ENCODE peak calls at places on chromosomes 3 and 15, in eight cellular contexts. One of them, this sample, is unnamed.

GRCh38 chr3:42605550-42606173 is 5.2 kb downstream of the NKTR start:
- DNase-seq in T-helper 2 cell: no peak
- DNase-seq in NCI-H510A treated with DMSO at 0.1 percent for 48 hours: no peak
- DNase-seq in stimulated activated CD8-positive, alpha-beta memory T cell treated with anti-CD3 and anti-CD28 coated beads, Interleukin-15, amount 100 ng/mL, for 24 hours: no peak
- DNase-seq in HTR-8/SVneo: no peak
- DNase-seq in neural crest cell: no peak
- DNase-seq in HS-5: no peak
- DNase-seq in GDM1: no peak
- DNase-seq in this sample: no peak

GRCh38 chr3:98690876-98691275 is 72.3 kb upstream of the ST3GAL6 start:
- DNase-seq in T-helper 2 cell: no peak
- DNase-seq in NCI-H510A treated with DMSO at 0.1 percent for 48 hours: no peak
- DNase-seq in stimulated activated CD8-positive, alpha-beta memory T cell treated with anti-CD3 and anti-CD28 coated beads, Interleukin-15, amount 100 ng/mL, for 24 hours: no peak
- DNase-seq in HTR-8/SVneo: no peak
- DNase-seq in neural crest cell: no peak
- DNase-seq in HS-5: no peak
- DNase-seq in GDM1: no peak
- DNase-seq in this sample: no peak

GRCh38 chr3:58608648-58609047 is 31.5 kb upstream of the FAM107A start:
- DNase-seq in T-helper 2 cell: no peak
- DNase-seq in NCI-H510A treated with DMSO at 0.1 percent for 48 hours: no peak
- DNase-seq in stimulated activated CD8-positive, alpha-beta memory T cell treated with anti-CD3 and anti-CD28 coated beads, Interleukin-15, amount 100 ng/mL, for 24 hours: no peak
- DNase-seq in HTR-8/SVneo: no peak
- DNase-seq in neural crest cell: no peak
- DNase-seq in HS-5: no peak
- DNase-seq in GDM1: no peak
- DNase-seq in this sample: no peak

GRCh38 chr3:106510206-106510605 is 641.4 kb upstream of the CBLB start:
- DNase-seq in T-helper 2 cell: no peak
- DNase-seq in NCI-H510A treated with DMSO at 0.1 percent for 48 hours: no peak
- DNase-seq in stimulated activated CD8-positive, alpha-beta memory T cell treated with anti-CD3 and anti-CD28 coated beads, Interleukin-15, amount 100 ng/mL, for 24 hours: no peak
- DNase-seq in HTR-8/SVneo: no peak
- DNase-seq in neural crest cell: no peak
- DNase-seq in HS-5: no peak
- DNase-seq in GDM1: no peak
- DNase-seq in this sample: no peak

GRCh38 chr15:41970456-41970855 is 1.9 kb downstream of the EHD4 start:
- DNase-seq in T-helper 2 cell: no peak
- DNase-seq in NCI-H510A treated with DMSO at 0.1 percent for 48 hours: no peak
- DNase-seq in stimulated activated CD8-positive, alpha-beta memory T cell treated with anti-CD3 and anti-CD28 coated beads, Interleukin-15, amount 100 ng/mL, for 24 hours: no peak
- DNase-seq in HTR-8/SVneo: no peak
- DNase-seq in neural crest cell: no peak
- DNase-seq in HS-5: no peak
- DNase-seq in GDM1: no peak
- DNase-seq in this sample: no peak

GRCh38 chr15:40045572-40046217 is 6.7 kb upstream of the SRP14 start:
- DNase-seq in T-helper 2 cell: no peak
- DNase-seq in NCI-H510A treated with DMSO at 0.1 percent for 48 hours: no peak
- DNase-seq in stimulated activated CD8-positive, alpha-beta memory T cell treated with anti-CD3 and anti-CD28 coated beads, Interleukin-15, amount 100 ng/mL, for 24 hours: no peak
- DNase-seq in HTR-8/SVneo: no peak
- DNase-seq in neural crest cell: no peak
- DNase-seq in HS-5: no peak
- DNase-seq in GDM1: no peak
- DNase-seq in this sample: no peak

GRCh38 chr3:193780371-193780770 is 187.4 kb downstream of the OPA1 start:
- DNase-seq in T-helper 2 cell: no peak
- DNase-seq in NCI-H510A treated with DMSO at 0.1 percent for 48 hours: no peak
- DNase-seq in stimulated activated CD8-positive, alpha-beta memory T cell treated with anti-CD3 and anti-CD28 coated beads, Interleukin-15, amount 100 ng/mL, for 24 hours: no peak
- DNase-seq in HTR-8/SVneo: no peak
- DNase-seq in neural crest cell: no peak
- DNase-seq in HS-5: no peak
- DNase-seq in GDM1: no peak
- DNase-seq in this sample: no peak

GRCh38 chr3:45026038-45026437 is at the start of gene CLEC3B:
- DNase-seq in T-helper 2 cell: no peak
- DNase-seq in NCI-H510A treated with DMSO at 0.1 percent for 48 hours: no peak
- DNase-seq in stimulated activated CD8-positive, alpha-beta memory T cell treated with anti-CD3 and anti-CD28 coated beads, Interleukin-15, amount 100 ng/mL, for 24 hours: no peak
- DNase-seq in HTR-8/SVneo: no peak
- DNase-seq in neural crest cell: no peak
- DNase-seq in HS-5: no peak
- DNase-seq in GDM1: no peak
- DNase-seq in this sample: peak; percentile 91

GRCh38 chr3:57597240-57597972 is at the start of gene ARF4:
- DNase-seq in T-helper 2 cell: peak; percentile 99
- DNase-seq in NCI-H510A treated with DMSO at 0.1 percent for 48 hours: peak; percentile 97
- DNase-seq in stimulated activated CD8-positive, alpha-beta memory T cell treated with anti-CD3 and anti-CD28 coated beads, Interleukin-15, amount 100 ng/mL, for 24 hours: peak; percentile 99
- DNase-seq in HTR-8/SVneo: peak; percentile 99
- DNase-seq in neural crest cell: peak; percentile 98
- DNase-seq in HS-5: peak; percentile 96
- DNase-seq in GDM1: peak; percentile 100
- DNase-seq in this sample: peak; percentile 100

GRCh38 chr3:69368129-69368741 is 17.7 kb downstream of the FRMD4B start:
- DNase-seq in T-helper 2 cell: no peak
- DNase-seq in NCI-H510A treated with DMSO at 0.1 percent for 48 hours: no peak
- DNase-seq in stimulated activated CD8-positive, alpha-beta memory T cell treated with anti-CD3 and anti-CD28 coated beads, Interleukin-15, amount 100 ng/mL, for 24 hours: no peak
- DNase-seq in HTR-8/SVneo: no peak
- DNase-seq in neural crest cell: no peak
- DNase-seq in HS-5: no peak
- DNase-seq in GDM1: peak; percentile 29
- DNase-seq in this sample: no peak

GRCh38 chr3:109825971-109826810 is 488.8 kb upstream of the DPPA4 start:
- DNase-seq in T-helper 2 cell: no peak
- DNase-seq in NCI-H510A treated with DMSO at 0.1 percent for 48 hours: no peak
- DNase-seq in stimulated activated CD8-positive, alpha-beta memory T cell treated with anti-CD3 and anti-CD28 coated beads, Interleukin-15, amount 100 ng/mL, for 24 hours: no peak
- DNase-seq in HTR-8/SVneo: no peak
- DNase-seq in neural crest cell: no peak
- DNase-seq in HS-5: no peak
- DNase-seq in GDM1: no peak
- DNase-seq in this sample: peak; percentile 35

GRCh38 chr3:99012051-99012450 is 110.6 kb upstream of the DCBLD2 start:
- DNase-seq in T-helper 2 cell: no peak
- DNase-seq in NCI-H510A treated with DMSO at 0.1 percent for 48 hours: no peak
- DNase-seq in stimulated activated CD8-positive, alpha-beta memory T cell treated with anti-CD3 and anti-CD28 coated beads, Interleukin-15, amount 100 ng/mL, for 24 hours: no peak
- DNase-seq in HTR-8/SVneo: no peak
- DNase-seq in neural crest cell: no peak
- DNase-seq in HS-5: no peak
- DNase-seq in GDM1: no peak
- DNase-seq in this sample: no peak

GRCh38 chr3:195697582-195698324 is 23.0 kb upstream of the MUC20 start:
- DNase-seq in T-helper 2 cell: no peak
- DNase-seq in NCI-H510A treated with DMSO at 0.1 percent for 48 hours: no peak
- DNase-seq in stimulated activated CD8-positive, alpha-beta memory T cell treated with anti-CD3 and anti-CD28 coated beads, Interleukin-15, amount 100 ng/mL, for 24 hours: no peak
- DNase-seq in HTR-8/SVneo: peak; percentile 27
- DNase-seq in neural crest cell: no peak
- DNase-seq in HS-5: peak; percentile 89
- DNase-seq in GDM1: no peak
- DNase-seq in this sample: peak; percentile 56

This sample was measured in COLO829.